ENCODE peak calls at places on chromosomes 1 and 21, in nine cellular contexts. T is AG09319; X is NCI-H446; S is NB4; V is tibial nerve; Q is ureter; O is activated CD4-positive, alpha-beta memory T cell treated with anti-CD3 and anti-CD28 coated beads for 36 hours; M is CD14-positive monocyte; E is stimulated activated CD8-positive, alpha-beta memory T cell treated with anti-CD3 and anti-CD28 coated beads, Interleukin-4, amount 100 ng/mL, for 1 hour. D is an unnamed sample.

GRCh38 chr1:67883069-67883468 is 49.8 kb upstream of the GNG12 start:
- DNase-seq in T (peak), X (no peak), S (no peak), V (no peak), Q (no peak), O (no peak), M (no peak), E (no peak), D (no peak)

GRCh38 chr1:205942631-205943159 is 561 bp downstream of the SLC26A9 start:
- DNase-seq in T (no peak), X (no peak), S (peak), V (no peak), Q (no peak), O (no peak), M (no peak), E (no peak), D (no peak)

GRCh38 chr1:232686346-232686745 is 56.4 kb upstream of the SIPA1L2 start:
- DNase-seq in T (no peak), X (no peak), S (no peak), V (no peak), Q (no peak), O (no peak), M (no peak), E (no peak), D (no peak)

GRCh38 chr21:42653492-42654061 is at the start of gene PDE9A:
- DNase-seq in T (no peak), X (no peak), S (peak), V (no peak), Q (no peak), O (peak), M (no peak), E (no peak), D (no peak)

GRCh38 chr1:155208656-155209372 is at the start of gene MTX1:
- DNase-seq in T (peak), X (peak), S (peak), V (peak), Q (peak), O (peak), M (peak), E (peak), D (peak)

GRCh38 chr1:158506369-158506987 is 34.5 kb downstream of the OR10R2 start:
- DNase-seq in T (no peak), X (no peak), S (peak), V (no peak), Q (no peak), O (peak), M (no peak), E (no peak), D (peak)

GRCh38 chr21:45003331-45004058 is 63.7 kb downstream of the SLX9 start:
- DNase-seq in T (no peak), X (no peak), S (no peak), V (no peak), Q (no peak), O (no peak), M (peak), E (no peak), D (no peak)

GRCh38 chr1:183887826-183888819 is 83.2 kb downstream of the RGL1 start:
- DNase-seq in T (no peak), X (no peak), S (no peak), V (no peak), Q (no peak), O (no peak), M (no peak), E (no peak), D (no peak)

GRCh38 chr1:204320413-204320812 is 39.3 kb downstream of the PLEKHA6 start:
- DNase-seq in T (no peak), X (no peak), S (no peak), V (no peak), Q (no peak), O (peak), M (no peak), E (no peak), D (no peak)